ENCODE peak calls at places on chromosomes 11 and 22, in eight cellular contexts. M is aorta, D is PC-3, V is tibial nerve, Z is astrocyte, K is endothelial cell of umbilical vein, X is HCT116, N is neural progenitor cell. T is an unnamed sample.

GRCh38 chr11:102551188-102551781 is 20.7 kb upstream of the MMP7 start:
- DNase-seq in Z (no peak), K (no peak), N (peak; percentile 12), D (no peak), X (no peak), V (no peak), M (no peak), T (no peak)

GRCh38 chr11:117045956-117046355 is 52.3 kb downstream of the SIK3 start:
- DNase-seq in Z (no peak), D (peak; percentile 85), X (no peak), K (no peak), V (no peak), N (no peak), M (no peak), T (no peak)

GRCh38 chr11:38990139-38990538 is 2392.1 kb upstream of the RAG2 start:
- DNase-seq in Z (no peak), X (no peak), K (no peak), M (no peak), N (no peak), V (no peak), D (peak; percentile 35), T (no peak)

GRCh38 chr11:130891326-130891725 is 25.0 kb downstream of the SNX19 start:
- DNase-seq in N (no peak), M (no peak), Z (peak; percentile 49), D (peak; percentile 67), V (no peak), X (no peak), K (peak; percentile 80), T (no peak)

GRCh38 chr11:118791961-118792578 is 1.1 kb upstream of the DDX6 start:
- DNase-seq in D (peak; percentile 12), Z (no peak), X (no peak), V (no peak), N (peak; percentile 47), M (peak; percentile 64), K (no peak), T (no peak)

GRCh38 chr11:92711913-92712312 is 257.5 kb upstream of the MTNR1B start:
- DNase-seq in K (no peak), V (no peak), X (no peak), N (no peak), D (peak; percentile 8), M (no peak), Z (no peak), T (no peak)

GRCh38 chr22:30806391-30806861 is 111.8 kb downstream of the OSBP2 start:
- DNase-seq in M (no peak), Z (peak; percentile 83), X (peak; percentile 66), D (peak; percentile 81), K (peak; percentile 69), N (peak; percentile 60), V (no peak), T (peak; percentile 84)

GRCh38 chr11:72243567-72244316 is at the start of gene PHOX2A:
- DNase-seq in D (no peak), N (peak; percentile 69), K (no peak), V (no peak), Z (no peak), M (no peak), X (no peak), T (no peak)

GRCh38 chr11:45110562-45110961 is 35.9 kb upstream of the PRDM11 start:
- DNase-seq in Z (peak; percentile 21), D (peak; percentile 82), V (no peak), M (no peak), K (peak; percentile 64), X (peak; percentile 64), N (peak; percentile 87), T (no peak)

GRCh38 chr11:122153746-122154145 is 37.7 kb upstream of the BLID start:
- DNase-seq in D (no peak), V (no peak), Z (no peak), X (no peak), M (no peak), N (no peak), K (peak; percentile 20), T (no peak)

GRCh38 chr11:133710241-133710640 is 135.1 kb downstream of the SPATA19 start:
- DNase-seq in D (no peak), Z (no peak), N (no peak), M (no peak), K (no peak), X (no peak), V (no peak), T (no peak)

GRCh38 chr22:45308624-45309421 is 911 bp upstream of the FAM118A start:
- DNase-seq in Z (no peak), K (no peak), X (peak; percentile 23), V (no peak), N (peak; percentile 28), M (no peak), D (no peak), T (no peak)

GRCh38 chr11:111676878-111677585 is 74.8 kb downstream of the SIK2 start:
- DNase-seq in V (no peak), Z (peak; percentile 47), K (peak; percentile 48), X (peak; percentile 29), N (no peak), M (no peak), D (peak; percentile 72), T (peak; percentile 59)

GRCh38 chr11:92314499-92314898 is 89.9 kb downstream of the FAT3 start:
- DNase-seq in Z (no peak), N (no peak), M (peak; percentile 36), V (no peak), K (no peak), X (no peak), D (no peak), T (no peak)

GRCh38 chr11:11028017-11028692 is 170.3 kb upstream of the ZBED5 start:
- DNase-seq in K (peak; percentile 52), Z (peak; percentile 50), X (peak; percentile 47), D (peak; percentile 73), V (peak; percentile 48), M (peak; percentile 77), N (peak; percentile 76), T (peak; percentile 52)

GRCh38 chr11:995752-996420 is 40.6 kb downstream of the MUC6 start:
- DNase-seq in M (no peak), X (no peak), D (no peak), N (peak; percentile 24), Z (peak; percentile 81), V (no peak), K (no peak), T (no peak)

GRCh38 chr11:124493256-124493655 is 47.8 kb upstream of the OR8B8 start:
- DNase-seq in Z (no peak), N (no peak), X (no peak), D (no peak), K (no peak), M (no peak), V (no peak), T (no peak)

GRCh38 chr22:21682385-21683175 is 16.8 kb downstream of the PPIL2 start:
- DNase-seq in X (no peak), N (no peak), Z (no peak), V (no peak), K (no peak), M (no peak), D (no peak), T (no peak)
- H3K27ac ChIP-seq in X (no peak overlapping the region), N (no peak overlapping the region), Z (no peak overlapping the region), V (no peak overlapping the region), K (no peak overlapping the region), M (no peak overlapping the region), D (no peak overlapping the region), T (no peak overlapping the region)

GRCh38 chr22:27630754-27631153 is 170.8 kb downstream of the MN1 start:
- DNase-seq in K (no peak), V (no peak), Z (no peak), X (no peak), N (peak; percentile 73), M (no peak), D (no peak), T (no peak)
- H3K27ac ChIP-seq in K (no peak overlapping the region), V (no peak overlapping the region), Z (no peak overlapping the region), X (no peak overlapping the region), N (peak overlapping the region; percentile 76), M (no peak overlapping the region), D (no peak overlapping the region), T (no peak overlapping the region)

GRCh38 chr11:76978818-76979217 is 55.4 kb upstream of the B3GNT6 start:
- DNase-seq in D (no peak), Z (no peak), X (no peak), M (peak; percentile 54), V (no peak), K (no peak), N (no peak), T (no peak)

GRCh38 chr11:76975513-76975912 is 58.7 kb upstream of the B3GNT6 start:
- DNase-seq in V (no peak), K (no peak), M (no peak), N (no peak), X (no peak), D (peak; percentile 49), Z (no peak), T (no peak)

GRCh38 chr11:76980196-76980595 is 54.0 kb upstream of the B3GNT6 start:
- DNase-seq in V (no peak), D (no peak), X (no peak), K (no peak), N (no peak), M (no peak), Z (no peak), T (no peak)

GRCh38 chr11:76977791-76978190 is 56.4 kb upstream of the B3GNT6 start:
- DNase-seq in X (no peak), D (no peak), K (no peak), V (no peak), M (no peak), Z (no peak), N (no peak), T (no peak)

GRCh38 chr11:76978239-76978638 is 56.0 kb upstream of the B3GNT6 start:
- DNase-seq in Z (no peak), D (no peak), K (no peak), N (no peak), M (no peak), X (no peak), V (no peak), T (no peak)
- H3K27ac ChIP-seq in Z (no peak overlapping the region), D (no peak overlapping the region), K (no peak overlapping the region), N (no peak overlapping the region), M (no peak overlapping the region), X (no peak overlapping the region), V (no peak overlapping the region), T (no peak overlapping the region)

GRCh38 chr22:43798492-43798891 is 13.6 kb downstream of the EFCAB6 start:
- DNase-seq in K (no peak), M (no peak), X (no peak), D (no peak), N (no peak), Z (peak; percentile 51), V (no peak), T (no peak)

GRCh38 chr22:43800970-43801369 is 11.1 kb downstream of the EFCAB6 start:
- DNase-seq in Z (no peak), D (no peak), K (no peak), M (no peak), X (no peak), N (no peak), V (no peak), T (no peak)

GRCh38 chr22:43796567-43796966 is 15.5 kb downstream of the EFCAB6 start:
- DNase-seq in Z (peak; percentile 36), M (no peak), V (no peak), K (no peak), X (peak; percentile 6), D (peak; percentile 41), N (peak; percentile 63), T (peak; percentile 17)

GRCh38 chr22:43792905-43793304 is 19.2 kb downstream of the EFCAB6 start:
- DNase-seq in X (no peak), M (no peak), N (no peak), Z (no peak), D (no peak), V (no peak), K (no peak), T (no peak)

DNA sequence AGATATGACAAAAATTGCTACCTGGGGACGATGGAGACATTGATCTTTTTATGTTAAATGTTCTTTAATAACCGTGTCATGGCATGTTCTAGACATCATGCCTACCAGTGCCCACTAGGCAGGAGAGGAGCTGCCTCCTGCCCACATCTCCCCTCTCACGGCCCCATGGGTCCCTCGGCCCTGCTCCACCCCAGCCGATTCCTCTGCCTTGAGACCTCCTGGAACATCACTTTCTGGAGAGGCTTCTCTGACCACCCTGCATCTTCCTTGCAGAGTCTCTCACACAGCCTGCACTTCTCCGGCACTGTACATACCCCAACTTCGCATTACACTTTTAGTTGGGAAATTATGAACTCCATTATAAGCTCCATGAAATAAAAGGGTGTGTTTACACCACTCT is 16.8 kb downstream of the EFCAB6 start:
- DNase-seq in V (no peak), D (no peak), X (no peak), N (no peak), Z (no peak), M (no peak), K (no peak), T (no peak)
- H3K27ac ChIP-seq in V (no peak overlapping the region), D (no peak overlapping the region), X (no peak overlapping the region), N (no peak overlapping the region), Z (no peak overlapping the region), M (no peak overlapping the region), K (no peak overlapping the region), T (no peak overlapping the region)